ENCODE peak calls at places on chromosomes 5 and 9, in eight cellular contexts. One of them, this sample, is unnamed.

GRCh38 chr5:153067869-153068268 is 422.6 kb upstream of the GRIA1 start:
- DNase-seq in AG04450: no peak
- DNase-seq in ovary: no peak
- DNase-seq in breast epithelium: no peak
- DNase-seq in endothelial cell of umbilical vein: no peak
- DNase-seq in psoas muscle: no peak
- DNase-seq in upper lobe of left lung: no peak
- DNase-seq in A549: no peak
- DNase-seq in this sample: no peak

GRCh38 chr9:6441269-6441668 is 28.3 kb downstream of the UHRF2 start:
- DNase-seq in AG04450: no peak
- DNase-seq in A549: no peak
- DNase-seq in endothelial cell of umbilical vein: no peak
- DNase-seq in breast epithelium: no peak
- DNase-seq in ovary: no peak
- DNase-seq in upper lobe of left lung: no peak
- DNase-seq in psoas muscle: no peak
- DNase-seq in this sample: no peak

GRCh38 chr5:14501353-14502162 is 80.0 kb upstream of the OTULINL start:
- DNase-seq in endothelial cell of umbilical vein: no peak
- DNase-seq in upper lobe of left lung: no peak
- DNase-seq in A549: no peak
- DNase-seq in AG04450: no peak
- DNase-seq in psoas muscle: no peak
- DNase-seq in breast epithelium: no peak
- DNase-seq in ovary: no peak
- DNase-seq in this sample: no peak

GRCh38 chr5:18299166-18299565 is 664.9 kb downstream of the TAF11L14 start:
- DNase-seq in endothelial cell of umbilical vein: no peak
- DNase-seq in A549: no peak
- DNase-seq in psoas muscle: no peak
- DNase-seq in breast epithelium: no peak
- DNase-seq in AG04450: no peak
- DNase-seq in ovary: no peak
- DNase-seq in upper lobe of left lung: no peak
- DNase-seq in this sample: no peak

GRCh38 chr9:7570107-7570720 is 229.4 kb downstream of the DMAC1 start:
- DNase-seq in ovary: no peak
- DNase-seq in A549: peak; percentile 5
- DNase-seq in endothelial cell of umbilical vein: peak; percentile 58
- DNase-seq in psoas muscle: no peak
- DNase-seq in AG04450: no peak
- DNase-seq in breast epithelium: peak; percentile 18
- DNase-seq in upper lobe of left lung: peak; percentile 31
- DNase-seq in this sample: peak; percentile 40

GRCh38 chr9:95515272-95516113 is 1.3 kb downstream of the PTCH1 start:
- DNase-seq in endothelial cell of umbilical vein: peak; percentile 17
- DNase-seq in psoas muscle: peak; percentile 60
- DNase-seq in breast epithelium: no peak
- DNase-seq in ovary: no peak
- DNase-seq in AG04450: no peak
- DNase-seq in A549: no peak
- DNase-seq in upper lobe of left lung: no peak
- DNase-seq in this sample: peak; percentile 66

GRCh38 chr9:133377721-133378216 is 1.6 kb downstream of the STKLD1 start:
- DNase-seq in breast epithelium: no peak
- DNase-seq in A549: no peak
- DNase-seq in upper lobe of left lung: no peak
- DNase-seq in psoas muscle: no peak
- DNase-seq in ovary: no peak
- DNase-seq in AG04450: no peak
- DNase-seq in endothelial cell of umbilical vein: no peak
- DNase-seq in this sample: no peak

GRCh38 chr5:40355842-40356241 is 323.9 kb upstream of the PTGER4 start:
- DNase-seq in A549: no peak
- DNase-seq in endothelial cell of umbilical vein: no peak
- DNase-seq in psoas muscle: no peak
- DNase-seq in AG04450: no peak
- DNase-seq in ovary: no peak
- DNase-seq in upper lobe of left lung: no peak
- DNase-seq in breast epithelium: no peak
- DNase-seq in this sample: no peak

GRCh38 chr5:159737263-159737662 is 179.0 kb upstream of the ADRA1B start:
- DNase-seq in upper lobe of left lung: no peak
- DNase-seq in psoas muscle: no peak
- DNase-seq in A549: no peak
- DNase-seq in breast epithelium: no peak
- DNase-seq in endothelial cell of umbilical vein: no peak
- DNase-seq in AG04450: no peak
- DNase-seq in ovary: no peak
- DNase-seq in this sample: no peak

GRCh38 chr9:19247420-19247819 is 16.9 kb downstream of the DENND4C start:
- DNase-seq in ovary: no peak
- DNase-seq in endothelial cell of umbilical vein: no peak
- DNase-seq in upper lobe of left lung: no peak
- DNase-seq in psoas muscle: no peak
- DNase-seq in AG04450: no peak
- DNase-seq in breast epithelium: no peak
- DNase-seq in A549: no peak
- DNase-seq in this sample: no peak

GRCh38 chr5:163758283-163758711 is 252.9 kb downstream of the MAT2B start:
- DNase-seq in psoas muscle: no peak
- DNase-seq in endothelial cell of umbilical vein: peak; percentile 73
- DNase-seq in ovary: no peak
- DNase-seq in upper lobe of left lung: no peak
- DNase-seq in A549: no peak
- DNase-seq in AG04450: no peak
- DNase-seq in breast epithelium: no peak
- DNase-seq in this sample: no peak

GRCh38 chr5:124154714-124155113 is 591.7 kb downstream of the ZNF608 start:
- DNase-seq in endothelial cell of umbilical vein: no peak
- DNase-seq in ovary: no peak
- DNase-seq in psoas muscle: no peak
- DNase-seq in A549: no peak
- DNase-seq in breast epithelium: no peak
- DNase-seq in AG04450: no peak
- DNase-seq in upper lobe of left lung: no peak
- DNase-seq in this sample: no peak

GRCh38 chr9:131276891-131277672 is 772 bp upstream of the FAM78A start:
- DNase-seq in ovary: no peak
- DNase-seq in upper lobe of left lung: no peak
- DNase-seq in A549: no peak
- DNase-seq in psoas muscle: peak; percentile 67
- DNase-seq in breast epithelium: no peak
- DNase-seq in AG04450: no peak
- DNase-seq in endothelial cell of umbilical vein: peak; percentile 29
- DNase-seq in this sample: peak; percentile 59

GRCh38 chr9:114446036-114446435 is 58.3 kb upstream of the AKNA start:
- DNase-seq in ovary: no peak
- DNase-seq in upper lobe of left lung: no peak
- DNase-seq in endothelial cell of umbilical vein: peak; percentile 63
- DNase-seq in A549: no peak
- DNase-seq in psoas muscle: no peak
- DNase-seq in AG04450: no peak
- DNase-seq in breast epithelium: no peak
- DNase-seq in this sample: no peak

GRCh38 chr9:734831-735511 is 106.5 kb upstream of the DMRT1 start:
- DNase-seq in endothelial cell of umbilical vein: peak; percentile 98
- DNase-seq in breast epithelium: peak; percentile 56
- DNase-seq in ovary: peak; percentile 58
- DNase-seq in A549: no peak
- DNase-seq in upper lobe of left lung: peak; percentile 28
- DNase-seq in psoas muscle: no peak
- DNase-seq in AG04450: peak; percentile 89
- DNase-seq in this sample: no peak

GRCh38 chr5:149110406-149110805 is 30.9 kb upstream of the ABLIM3 start:
- DNase-seq in A549: no peak
- DNase-seq in ovary: no peak
- DNase-seq in AG04450: no peak
- DNase-seq in endothelial cell of umbilical vein: no peak
- DNase-seq in upper lobe of left lung: no peak
- DNase-seq in breast epithelium: no peak
- DNase-seq in psoas muscle: no peak
- DNase-seq in this sample: no peak

DNA sequence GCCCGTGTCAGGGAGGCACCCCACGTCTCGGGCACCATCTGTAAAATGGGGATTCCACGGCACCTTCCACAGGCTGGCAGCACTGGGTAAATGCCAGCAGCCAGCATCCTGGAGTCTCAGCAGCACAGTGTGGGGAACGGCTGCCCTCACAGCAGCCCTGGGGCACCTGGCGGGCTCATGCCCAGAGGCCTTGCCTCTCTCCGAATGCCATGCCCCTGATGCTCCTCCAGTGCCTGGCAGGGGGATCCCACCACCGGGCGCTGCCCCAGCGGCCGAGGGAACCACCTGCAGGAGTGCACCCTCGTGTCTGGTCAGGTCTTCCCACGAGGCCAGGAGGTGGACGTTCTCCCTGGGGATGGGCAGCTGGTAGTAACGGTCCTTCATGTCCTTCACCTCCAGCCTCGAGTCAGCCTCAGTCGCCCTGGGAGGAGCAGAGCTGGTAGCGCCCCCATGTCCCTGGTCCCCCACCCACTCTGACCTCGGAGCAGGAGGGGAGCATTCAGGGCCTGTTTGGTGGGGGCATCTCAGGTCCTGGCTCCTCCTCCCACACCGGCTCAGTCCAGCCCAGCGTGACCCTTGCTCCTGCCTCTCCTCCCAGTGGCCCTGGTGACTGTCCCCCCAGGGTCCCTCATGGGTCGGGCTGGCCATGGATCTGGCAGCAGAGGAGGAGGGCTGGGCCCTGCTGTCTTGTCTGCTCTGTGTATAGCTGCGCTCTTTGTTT is 49.9 kb upstream of the NRARP start:
- DNase-seq in A549: no peak
- DNase-seq in AG04450: no peak
- DNase-seq in psoas muscle: no peak
- DNase-seq in upper lobe of left lung: no peak
- DNase-seq in ovary: peak; percentile 9
- DNase-seq in breast epithelium: no peak
- DNase-seq in endothelial cell of umbilical vein: no peak
- DNase-seq in this sample: no peak
- H3K9me3 ChIP-seq in A549: peaks cover 26% of the 10 kb centered on the region
- H3K9me3 ChIP-seq in AG04450: peaks cover 87% of the 10 kb centered on the region
- H3K9me3 ChIP-seq in psoas muscle: peaks cover 2% of the 10 kb centered on the region
- H3K9me3 ChIP-seq in upper lobe of left lung: no peaks in the 10 kb centered on the region
- H3K9me3 ChIP-seq in ovary: no peaks in the 10 kb centered on the region
- H3K9me3 ChIP-seq in breast epithelium: peaks cover 7% of the 10 kb centered on the region
- H3K9me3 ChIP-seq in endothelial cell of umbilical vein: peaks cover 3% of the 10 kb centered on the region
- H3K9me3 ChIP-seq in this sample: peaks cover 1% of the 10 kb centered on the region

GRCh38 chr5:2783223-2783622 is 31.7 kb upstream of the IRX2 start:
- DNase-seq in upper lobe of left lung: no peak
- DNase-seq in breast epithelium: no peak
- DNase-seq in ovary: no peak
- DNase-seq in A549: no peak
- DNase-seq in psoas muscle: no peak
- DNase-seq in AG04450: no peak
- DNase-seq in endothelial cell of umbilical vein: no peak
- DNase-seq in this sample: no peak
- TF ChIP-seq CTCF in upper lobe of left lung: peak; percentile 7
- TF ChIP-seq CTCF in breast epithelium: no peak
- TF ChIP-seq CTCF in ovary: no peak
- TF ChIP-seq CTCF in A549: no peak
- TF ChIP-seq CTCF in psoas muscle: no peak
- TF ChIP-seq CTCF in AG04450: no peak
- TF ChIP-seq CTCF in endothelial cell of umbilical vein: no peak
- TF ChIP-seq CTCF in this sample: no peak

GRCh38 chr9:12141422-12141821 is 551.8 kb upstream of the TYRP1 start:
- DNase-seq in A549: no peak
- DNase-seq in AG04450: no peak
- DNase-seq in ovary: no peak
- DNase-seq in endothelial cell of umbilical vein: no peak
- DNase-seq in breast epithelium: no peak
- DNase-seq in psoas muscle: no peak
- DNase-seq in upper lobe of left lung: no peak
- DNase-seq in this sample: no peak
- H3K9me3 ChIP-seq in A549: peaks cover 8% of the 10 kb centered on the region
- H3K9me3 ChIP-seq in AG04450: peaks cover 12% of the 10 kb centered on the region
- H3K9me3 ChIP-seq in ovary: no peaks in the 10 kb centered on the region
- H3K9me3 ChIP-seq in endothelial cell of umbilical vein: peaks cover 1% of the 10 kb centered on the region
- H3K9me3 ChIP-seq in breast epithelium: no peaks in the 10 kb centered on the region
- H3K9me3 ChIP-seq in psoas muscle: no peaks in the 10 kb centered on the region
- H3K9me3 ChIP-seq in upper lobe of left lung: no peaks in the 10 kb centered on the region
- H3K9me3 ChIP-seq in this sample: peaks cover 15% of the 10 kb centered on the region

DNA sequence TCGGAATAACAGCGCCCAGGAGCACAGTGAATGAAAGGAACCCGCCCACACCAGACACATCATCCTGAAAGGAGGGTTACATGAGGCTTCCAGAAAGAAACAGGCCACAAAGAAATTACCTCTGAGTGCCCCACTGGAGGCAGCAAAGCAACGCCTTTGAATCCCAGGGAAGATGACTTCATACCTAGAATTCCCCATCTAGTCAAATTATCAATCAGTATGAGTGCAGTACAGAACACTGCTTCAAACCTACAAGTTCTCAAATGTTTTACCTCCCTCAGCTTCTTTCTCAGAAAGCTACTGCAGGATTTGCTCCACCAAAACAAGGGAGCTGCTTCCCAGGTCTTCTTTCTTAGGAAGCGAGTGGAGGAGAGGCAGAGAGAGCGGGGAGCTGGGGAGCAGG is 87.2 kb downstream of the SEMA4D start:
- DNase-seq in endothelial cell of umbilical vein: no peak
- DNase-seq in psoas muscle: peak; percentile 23
- DNase-seq in upper lobe of left lung: no peak
- DNase-seq in AG04450: no peak
- DNase-seq in ovary: no peak
- DNase-seq in A549: no peak
- DNase-seq in breast epithelium: no peak
- DNase-seq in this sample: no peak
- TF ChIP-seq CTCF in endothelial cell of umbilical vein: no peak
- TF ChIP-seq CTCF in psoas muscle: no peak
- TF ChIP-seq CTCF in upper lobe of left lung: no peak
- TF ChIP-seq CTCF in AG04450: no peak
- TF ChIP-seq CTCF in ovary: no peak
- TF ChIP-seq CTCF in A549: no peak
- TF ChIP-seq CTCF in breast epithelium: no peak
- TF ChIP-seq CTCF in this sample: no peak

DNA sequence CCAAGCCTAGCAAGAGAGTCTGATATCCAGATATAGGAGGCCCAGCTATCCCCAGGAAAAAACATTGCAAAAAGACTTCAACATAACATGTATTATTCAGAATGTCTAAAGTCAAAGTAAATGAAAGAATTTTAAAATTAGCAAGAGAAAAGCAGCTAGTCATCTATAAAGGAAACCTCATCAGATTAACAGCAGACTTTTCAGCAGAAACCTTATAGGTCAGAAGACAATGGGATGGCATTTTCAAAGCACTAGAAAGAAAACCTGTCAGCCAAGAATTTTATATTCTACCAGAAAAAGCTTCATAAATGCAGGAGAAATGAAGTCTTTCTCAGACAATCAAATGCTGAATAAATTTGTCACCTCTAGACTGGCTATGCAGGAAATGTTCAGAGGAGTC is 9.9 kb downstream of the OR1L3 start:
- DNase-seq in ovary: no peak
- DNase-seq in endothelial cell of umbilical vein: no peak
- DNase-seq in breast epithelium: no peak
- DNase-seq in psoas muscle: no peak
- DNase-seq in AG04450: no peak
- DNase-seq in A549: no peak
- DNase-seq in upper lobe of left lung: no peak
- DNase-seq in this sample: no peak
- H3K9me3 ChIP-seq in ovary: no peaks in the 10 kb centered on the region
- H3K9me3 ChIP-seq in endothelial cell of umbilical vein: no peaks in the 10 kb centered on the region
- H3K9me3 ChIP-seq in breast epithelium: no peaks in the 10 kb centered on the region
- H3K9me3 ChIP-seq in psoas muscle: no peaks in the 10 kb centered on the region
- H3K9me3 ChIP-seq in AG04450: no peaks in the 10 kb centered on the region
- H3K9me3 ChIP-seq in A549: peaks cover 2% of the 10 kb centered on the region
- H3K9me3 ChIP-seq in upper lobe of left lung: no peaks in the 10 kb centered on the region
- H3K9me3 ChIP-seq in this sample: peaks cover 11% of the 10 kb centered on the region